ENCODE peak calls at places on chromosome 7, in six cellular contexts. C, G, B, O, D and S are unnamed samples.

GRCh38 chr7:157502701-157503111 is 165.9 kb downstream of the DNAJB6 start:
- DNase-seq in C (peak; percentile 56), G (no peak), B (no peak), O (no peak), D (no peak), S (no peak)

GRCh38 chr7:149882264-149883048 is 8.7 kb downstream of the ATP6V0E2 start:
- DNase-seq in C (peak; percentile 21), G (peak; percentile 45), B (no peak), O (no peak), D (no peak), S (no peak)

GRCh38 chr7:378551-379455 is 88.8 kb downstream of the FOXL3 start:
- DNase-seq in C (peak; percentile 15), G (peak; percentile 32), B (no peak), O (no peak), D (peak; percentile 11), S (no peak)

GRCh38 chr7:140062528-140063299 is at the start of gene PARP12:
- DNase-seq in C (peak; percentile 94), G (peak; percentile 93), B (no peak), O (peak; percentile 42), D (peak; percentile 90), S (peak; percentile 69)

GRCh38 chr7:6655636-6656385 is 18.7 kb downstream of the ZNF316 start:
- DNase-seq in C (no peak), G (no peak), B (no peak), O (no peak), D (no peak), S (no peak)

GRCh38 chr7:1533569-1534329 is 3.2 kb downstream of the MAFK start:
- DNase-seq in C (peak; percentile 67), G (peak; percentile 65), B (no peak), O (no peak), D (peak; percentile 56), S (peak; percentile 91)

GRCh38 chr7:107878636-107879035 is 12.3 kb upstream of the DLD start:
- DNase-seq in C (no peak), G (no peak), B (no peak), O (no peak), D (no peak), S (no peak)

GRCh38 chr7:99011706-99012404 is 132.1 kb downstream of the SMURF1 start:
- DNase-seq in C (no peak), G (no peak), B (no peak), O (no peak), D (no peak), S (peak; percentile 11)

GRCh38 chr7:4711634-4712033 is 29.5 kb downstream of the FOXK1 start:
- DNase-seq in C (no peak), G (no peak), B (no peak), O (no peak), D (no peak), S (no peak)

GRCh38 chr7:107559864-107560263 is 3.9 kb downstream of the COG5 start:
- DNase-seq in C (no peak), G (no peak), B (no peak), O (no peak), D (no peak), S (no peak)

GRCh38 chr7:29488977-29489376 is 74.7 kb upstream of the PRR15 start:
- DNase-seq in C (no peak), G (no peak), B (no peak), O (no peak), D (no peak), S (no peak)

GRCh38 chr7:36219429-36219828 is 66.4 kb downstream of the EEPD1 start:
- DNase-seq in C (no peak), G (no peak), B (no peak), O (no peak), D (no peak), S (no peak)

GRCh38 chr7:147245274-147245673 is 1128.7 kb downstream of the CNTNAP2 start:
- DNase-seq in C (no peak), G (peak; percentile 59), B (no peak), O (no peak), D (no peak), S (no peak)

GRCh38 chr7:801940-802364 is 30.3 kb upstream of the SUN1 start:
- DNase-seq in C (no peak), G (peak; percentile 79), B (no peak), O (no peak), D (peak; percentile 77), S (peak; percentile 60)

GRCh38 chr7:108164342-108164741 is 34.2 kb upstream of the LAMB4 start:
- DNase-seq in C (no peak), G (no peak), B (no peak), O (no peak), D (no peak), S (no peak)

GRCh38 chr7:71377062-71377461 is 245.1 kb downstream of the GALNT17 start:
- DNase-seq in C (no peak), G (no peak), B (no peak), O (no peak), D (no peak), S (no peak)

GRCh38 chr7:71372991-71373390 is 241.0 kb downstream of the GALNT17 start:
- DNase-seq in C (no peak), G (no peak), B (no peak), O (no peak), D (no peak), S (no peak)

DNA sequence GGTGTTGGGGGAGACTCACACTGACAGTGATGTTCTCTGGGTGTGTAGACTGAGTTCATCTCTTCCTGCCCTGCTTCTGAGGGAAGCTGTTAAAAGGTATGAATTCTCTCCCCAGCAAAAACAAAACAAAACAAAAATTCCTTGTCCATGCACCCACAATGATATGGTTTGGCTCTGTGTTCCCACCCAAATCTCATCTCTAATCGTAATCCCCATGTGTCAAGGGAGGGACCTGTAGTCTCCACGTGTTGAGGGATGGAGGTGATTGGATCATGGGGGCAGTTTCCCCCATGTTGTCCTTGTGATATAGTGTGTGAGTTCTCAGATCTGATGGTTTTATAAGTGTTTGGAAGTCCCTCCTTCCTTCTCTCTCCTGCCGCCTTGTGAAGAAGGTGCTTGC is 245.5 kb downstream of the GALNT17 start:
- DNase-seq in C (no peak), G (no peak), B (no peak), O (no peak), D (no peak), S (no peak)
- H3K9me3 ChIP-seq in C (peaks cover 10% of the 10 kb centered on the region), G (no peaks in the 10 kb centered on the region), B (peaks cover 14% of the 10 kb centered on the region), O (peaks cover 45% of the 10 kb centered on the region), D (no peaks in the 10 kb centered on the region), S (no peaks in the 10 kb centered on the region)

GRCh38 chr7:21107101-21107500 is 320.4 kb upstream of the SP8 start:
- DNase-seq in C (no peak), G (no peak), B (no peak), O (no peak), D (no peak), S (no peak)
- TF ChIP-seq POLR2A in C (no peak), G (no peak), B (no peak), O (no peak), D (no peak), S (no peak)

GRCh38 chr7:124012864-124013263 is 20.0 kb downstream of the TMEM229A start:
- DNase-seq in C (no peak), G (no peak), B (no peak), O (no peak), D (no peak), S (no peak)
- H3K9me3 ChIP-seq in C (no peaks in the 10 kb centered on the region), G (no peaks in the 10 kb centered on the region), B (no peaks in the 10 kb centered on the region), O (no peaks in the 10 kb centered on the region), D (no peaks in the 10 kb centered on the region), S (no peaks in the 10 kb centered on the region)

GRCh38 chr7:142796501-142797341 is 26.0 kb downstream of the PRSS2 start:
- DNase-seq in C (no peak), G (peak; percentile 28), B (no peak), O (no peak), D (no peak), S (no peak)

GRCh38 chr7:142796001-142796500 is 25.3 kb downstream of the PRSS2 start:
- DNase-seq in C (no peak), G (no peak), B (no peak), O (no peak), D (no peak), S (no peak)

GRCh38 chr7:142798451-142799438 is 28.0 kb downstream of the PRSS2 start:
- DNase-seq in C (peak; percentile 5), G (no peak), B (no peak), O (no peak), D (no peak), S (no peak)

GRCh38 chr7:142797799-142798377 is 27.1 kb downstream of the PRSS2 start:
- DNase-seq in C (no peak), G (no peak), B (no peak), O (no peak), D (no peak), S (no peak)

DNA sequence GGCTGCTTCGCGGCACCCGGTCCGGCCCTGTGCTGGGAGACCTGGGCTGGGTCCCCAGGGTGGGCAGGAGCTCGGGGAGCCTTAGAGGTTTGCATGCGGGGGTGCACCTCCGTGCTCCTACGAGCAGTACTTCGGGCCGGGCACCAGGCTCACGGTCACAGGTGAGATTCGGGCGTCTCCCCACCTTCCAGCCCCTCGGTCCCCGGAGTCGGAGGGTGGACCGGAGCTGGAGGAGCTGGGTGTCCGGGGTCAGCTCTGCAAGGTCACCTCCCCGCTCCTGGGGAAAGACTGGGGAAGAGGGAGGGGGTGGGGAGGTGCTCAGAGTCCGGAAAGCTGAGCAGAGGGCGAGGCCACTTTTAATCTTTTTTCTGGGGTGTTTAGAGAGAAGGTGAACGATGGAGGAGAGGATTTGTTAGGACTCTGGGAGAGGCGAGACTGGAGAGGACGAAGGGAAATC is 26.6 kb downstream of the PRSS2 start:
- DNase-seq in C (no peak), G (no peak), B (no peak), O (no peak), D (no peak), S (no peak)
- TF ChIP-seq POLR2A in C (no peak), G (no peak), B (no peak), O (no peak), D (no peak), S (no peak)